ENCODE peak calls at places on chromosome 3, in six cellular contexts. Z is tibial artery, M is RWPE1, X is NCI-H524, S is PC-3, H is fibroblast of mammary gland. L is an unnamed sample.

GRCh38 chr3:111692593-111693552 is 97.7 kb upstream of the ZBED2 start:
- DNase-seq in Z (no peak), M (no peak), X (no peak), S (no peak), H (no peak), L (peak)

GRCh38 chr3:51391075-51391565 is at the start of gene RBM15B:
- DNase-seq in Z (peak), M (peak), X (peak), S (peak), H (peak), L (peak)

GRCh38 chr3:171974986-171975837 is 64.2 kb upstream of the FNDC3B start:
- DNase-seq in Z (no peak), M (no peak), X (no peak), S (no peak), H (peak), L (no peak)

GRCh38 chr3:188974856-188975611 is 196.7 kb upstream of the TPRG1 start:
- DNase-seq in Z (no peak), M (no peak), X (no peak), S (peak), H (peak), L (no peak)

GRCh38 chr3:138786788-138787276 is 47.9 kb downstream of the PIK3CB start:
- DNase-seq in Z (no peak), M (peak), X (no peak), S (peak), H (peak), L (no peak)

GRCh38 chr3:177431525-177432255 is 234.4 kb upstream of the TBL1XR1 start:
- DNase-seq in Z (no peak), M (no peak), X (peak), S (no peak), H (no peak), L (peak)

GRCh38 chr3:183464480-183464879 is 36.1 kb upstream of the MCF2L2 start:
- DNase-seq in Z (no peak), M (no peak), X (no peak), S (no peak), H (no peak), L (no peak)

GRCh38 chr3:170534232-170534631 is 51.6 kb downstream of the SLC7A14 start:
- DNase-seq in Z (no peak), M (no peak), X (no peak), S (peak), H (peak), L (no peak)

GRCh38 chr3:42682301-42683070 is 2.9 kb upstream of the KLHL40 start:
- DNase-seq in Z (peak), M (no peak), X (no peak), S (no peak), H (no peak), L (no peak)

GRCh38 chr3:157263027-157263426 is 103.1 kb upstream of the CCNL1 start:
- DNase-seq in Z (no peak), M (no peak), X (no peak), S (peak), H (no peak), L (no peak)

GRCh38 chr3:48217449-48217848 is 5.8 kb upstream of the CAMP start:
- DNase-seq in Z (no peak), M (no peak), X (no peak), S (no peak), H (no peak), L (no peak)

GRCh38 chr3:136343873-136344281 is 93.7 kb downstream of the PCCB start:
- DNase-seq in Z (peak), M (peak), X (no peak), S (peak), H (peak), L (peak)

GRCh38 chr3:192130534-192131132 is 596.7 kb downstream of the FGF12 start:
- DNase-seq in Z (peak), M (peak), X (peak), S (peak), H (peak), L (peak)

GRCh38 chr3:72255736-72256559 is 471.0 kb upstream of the PROK2 start:
- DNase-seq in Z (peak), M (peak), X (peak), S (no peak), H (no peak), L (peak)